ENCODE peak calls at places on chromosomes 5 and 9, in four cellular contexts. F is A172, O is T-helper 22 cell, V is T-helper 17 cell. P is an unnamed sample.

GRCh38 chr5:34586117-34586885 is 69.8 kb upstream of the RAI14 start:
- DNase-seq in F (peak), O (no peak), V (no peak), P (peak)

GRCh38 chr5:126093041-126093440 is 330.2 kb upstream of the GRAMD2B start:
- DNase-seq in F (no peak), O (no peak), V (no peak), P (no peak)

GRCh38 chr5:177968661-177969211 is 27.3 kb downstream of the PROP1 start:
- DNase-seq in F (no peak), O (no peak), V (no peak), P (no peak)

GRCh38 chr9:108997112-108997511 is 16.2 kb downstream of the CTNNAL1 start:
- DNase-seq in F (no peak), O (no peak), V (no peak), P (no peak)

GRCh38 chr5:137192293-137192743 is 306.8 kb downstream of the SPOCK1 start:
- DNase-seq in F (peak), O (no peak), V (no peak), P (peak)

GRCh38 chr5:132266031-132266835 is 8.7 kb downstream of the PDLIM4 start:
- DNase-seq in F (no peak), O (no peak), V (no peak), P (no peak)

GRCh38 chr5:10760033-10760975 is 730 bp downstream of the DAP start:
- DNase-seq in F (peak), O (no peak), V (no peak), P (peak)

GRCh38 chr5:83914662-83915418 is 194.2 kb upstream of the HAPLN1 start:
- DNase-seq in F (no peak), O (no peak), V (no peak), P (no peak)

GRCh38 chr5:146466521-146467349 is 19.6 kb downstream of the TCERG1 start:
- DNase-seq in F (peak), O (no peak), V (no peak), P (peak)

GRCh38 chr5:69048233-69048632 is 45.6 kb upstream of the SLC30A5 start:
- DNase-seq in F (no peak), O (no peak), V (no peak), P (no peak)

GRCh38 chr5:109192027-109192426 is 217.7 kb downstream of the PJA2 start:
- DNase-seq in F (no peak), O (no peak), V (no peak), P (no peak)

GRCh38 chr5:33370135-33370472 is 70.7 kb upstream of the TARS1 start:
- DNase-seq in F (peak), O (no peak), V (no peak), P (peak)

GRCh38 chr5:141654298-141654697 is 3.1 kb upstream of the FCHSD1 start:
- DNase-seq in F (peak), O (no peak), V (no peak), P (peak)

GRCh38 chr9:19151425-19152159 is 24.3 kb upstream of the PLIN2 start:
- DNase-seq in F (no peak), O (no peak), V (no peak), P (no peak)

GRCh38 chr9:117772960-117773359 is 68.8 kb downstream of the TLR4 start:
- DNase-seq in F (peak), O (no peak), V (no peak), P (no peak)

GRCh38 chr5:34530637-34531036 is 125.5 kb upstream of the RAI14 start:
- DNase-seq in F (no peak), O (no peak), V (no peak), P (peak)

GRCh38 chr9:68640421-68641089 is 64.5 kb upstream of the PIP5K1B start:
- DNase-seq in F (no peak), O (no peak), V (no peak), P (no peak)

GRCh38 chr5:140345919-140346347 is 470 bp downstream of the HBEGF start:
- DNase-seq in F (peak), O (no peak), V (no peak), P (peak)

GRCh38 chr5:3592298-3592697 is 3.3 kb upstream of the IRX1 start:
- DNase-seq in F (no peak), O (no peak), V (no peak), P (no peak)

GRCh38 chr5:119537704-119538103 is 85.4 kb downstream of the HSD17B4 start:
- DNase-seq in F (peak), O (no peak), V (no peak), P (no peak)

GRCh38 chr9:116565986-116566385 is 121.1 kb upstream of the TRIM32 start:
- DNase-seq in F (no peak), O (no peak), V (no peak), P (no peak)

GRCh38 chr5:127299678-127300077 is 9.1 kb downstream of the MEGF10 start:
- DNase-seq in F (no peak), O (no peak), V (no peak), P (no peak)

GRCh38 chr5:41346609-41347008 is 133.3 kb upstream of the C6 start:
- DNase-seq in F (no peak), O (no peak), V (no peak), P (no peak)

GRCh38 chr9:110582156-110582555 is 2.6 kb upstream of the SVEP1 start:
- DNase-seq in F (no peak), O (no peak), V (no peak), P (peak)

GRCh38 chr9:126114850-126115460 is 211.7 kb upstream of the MVB12B start:
- DNase-seq in F (no peak), O (no peak), V (no peak), P (no peak)